ENCODE peak calls at places on chromosomes 11 and 22, in ten cellular contexts. N is Calu3; G is ecto neural progenitor cell; V is nephron progenitor cell; X is hypothalamus; Y is EL; W is stimulated activated CD4-positive, alpha-beta T cell treated with anti-CD3 and anti-CD28 coated beads, TNF-alpha, amount 100 ng/mL, for 48 hours; D is T-helper 2 cell; U is NAMALWA; L is GM06990. H is an unnamed sample.

GRCh38 chr22:27238935-27239510 is 562.5 kb downstream of the MN1 start:
- DNase-seq in N (peak), U (no peak), Y (peak), L (no peak), W (no peak), D (no peak), G (no peak), V (peak), X (no peak), H (peak)

GRCh38 chr11:63616953-63617352 is 2.7 kb upstream of the PLAAT3 start:
- DNase-seq in G (no peak), V (no peak), U (no peak), N (no peak), L (no peak), Y (no peak), D (no peak), W (no peak), X (no peak), H (no peak)

GRCh38 chr11:609355-609811 is 6.4 kb downstream of the IRF7 start:
- DNase-seq in L (no peak), W (no peak), N (no peak), D (no peak), G (no peak), X (no peak), V (no peak), Y (no peak), U (no peak), H (no peak)

GRCh38 chr11:43467958-43468357 is 109.2 kb downstream of the TTC17 start:
- DNase-seq in U (no peak), D (no peak), L (no peak), X (no peak), W (no peak), G (no peak), Y (no peak), V (no peak), N (no peak), H (no peak)

GRCh38 chr11:35420371-35420770 is 1.0 kb upstream of the SLC1A2 start:
- DNase-seq in X (no peak), U (no peak), D (no peak), N (no peak), V (peak), L (no peak), G (peak), W (no peak), Y (no peak), H (no peak)

GRCh38 chr11:111419641-111420327 is 40.7 kb upstream of the POU2AF1 start:
- DNase-seq in L (no peak), U (no peak), W (no peak), D (no peak), Y (no peak), V (no peak), G (no peak), N (no peak), X (peak), H (no peak)

GRCh38 chr22:37485714-37486223 is 415 bp downstream of the MFNG start:
- DNase-seq in V (no peak), G (no peak), N (no peak), L (peak), Y (no peak), W (no peak), X (no peak), U (peak), D (no peak), H (no peak)

GRCh38 chr11:125072210-125072960 is 9.3 kb downstream of the SLC37A2 start:
- DNase-seq in G (no peak), Y (no peak), W (no peak), X (no peak), N (no peak), D (no peak), L (peak), V (no peak), U (peak), H (no peak)

GRCh38 chr22:20080776-20081654 is 974 bp downstream of the DGCR8 start:
- DNase-seq in Y (peak), W (no peak), D (no peak), L (peak), N (peak), V (peak), G (peak), U (no peak), X (no peak), H (peak)

GRCh38 chr11:20364412-20364792 is 888 bp downstream of the HTATIP2 start:
- DNase-seq in X (no peak), D (no peak), N (peak), U (no peak), W (no peak), L (no peak), V (no peak), G (no peak), Y (no peak), H (no peak)

GRCh38 chr22:46064236-46064965 is 85.9 kb upstream of the PPARA start:
- DNase-seq in X (no peak), G (no peak), N (peak), U (no peak), Y (no peak), W (no peak), L (no peak), D (no peak), V (no peak), H (no peak)

GRCh38 chr11:91133361-91133760 is 910.5 kb upstream of the CHORDC1 start:
- DNase-seq in D (no peak), N (no peak), G (no peak), L (no peak), X (no peak), W (no peak), U (no peak), Y (no peak), V (no peak), H (peak)

GRCh38 chr22:39938509-39938908 is 21.7 kb upstream of the TMA7B start:
- DNase-seq in U (no peak), Y (no peak), G (no peak), D (no peak), W (no peak), X (no peak), L (no peak), N (no peak), V (no peak), H (no peak)